ENCODE peak calls at places on chromosome 1, in five cellular contexts. One of them, this sample, is unnamed.

GRCh38 chr1:198528376-198528775 is 12.1 kb downstream of the ATP6V1G3 start:
- DNase-seq in neuronal stem cell: no peak
- DNase-seq in H9: no peak
- DNase-seq in mesenchymal stem cell: peak; percentile 32
- DNase-seq in H1: no peak
- DNase-seq in this sample: no peak

GRCh38 chr1:215146252-215146975 is 63.9 kb downstream of the KCNK2 start:
- DNase-seq in neuronal stem cell: no peak
- DNase-seq in H9: no peak
- DNase-seq in mesenchymal stem cell: peak; percentile 39
- DNase-seq in H1: no peak
- DNase-seq in this sample: peak; percentile 5

GRCh38 chr1:107625405-107626029 is 339.5 kb downstream of the VAV3 start:
- DNase-seq in neuronal stem cell: no peak
- DNase-seq in H9: no peak
- DNase-seq in mesenchymal stem cell: no peak
- DNase-seq in H1: no peak
- DNase-seq in this sample: no peak

GRCh38 chr1:206658264-206658980 is 23.1 kb downstream of the DYRK3 start:
- DNase-seq in neuronal stem cell: no peak
- DNase-seq in H9: peak; percentile 87
- DNase-seq in mesenchymal stem cell: peak; percentile 46
- DNase-seq in H1: no peak
- DNase-seq in this sample: peak; percentile 44

GRCh38 chr1:175278236-175278635 is 85.7 kb upstream of the KIAA0040 start:
- DNase-seq in neuronal stem cell: no peak
- DNase-seq in H9: no peak
- DNase-seq in mesenchymal stem cell: no peak
- DNase-seq in H1: no peak
- DNase-seq in this sample: no peak

GRCh38 chr1:45009956-45010854 is 919 bp downstream of the HECTD3 start:
- DNase-seq in neuronal stem cell: peak; percentile 8
- DNase-seq in H9: no peak
- DNase-seq in mesenchymal stem cell: no peak
- DNase-seq in H1: no peak
- DNase-seq in this sample: peak; percentile 24

GRCh38 chr1:1521331-1521730 is 9.4 kb downstream of the ATAD3A start:
- DNase-seq in neuronal stem cell: no peak
- DNase-seq in H9: no peak
- DNase-seq in mesenchymal stem cell: no peak
- DNase-seq in H1: no peak
- DNase-seq in this sample: no peak

GRCh38 chr1:187264995-187265602 is 436.4 kb downstream of the PLA2G4A start:
- DNase-seq in neuronal stem cell: peak; percentile 44
- DNase-seq in H9: peak; percentile 49
- DNase-seq in mesenchymal stem cell: peak; percentile 73
- DNase-seq in H1: no peak
- DNase-seq in this sample: peak; percentile 20

GRCh38 chr1:101235696-101236545 is 898 bp upstream of the S1PR1 start:
- DNase-seq in neuronal stem cell: peak; percentile 71
- DNase-seq in H9: peak; percentile 66
- DNase-seq in mesenchymal stem cell: peak; percentile 70
- DNase-seq in H1: no peak
- DNase-seq in this sample: peak; percentile 41

GRCh38 chr1:38872401-38873026 is 634 bp downstream of the MYCBP start:
- DNase-seq in neuronal stem cell: no peak
- DNase-seq in H9: no peak
- DNase-seq in mesenchymal stem cell: peak; percentile 47
- DNase-seq in H1: no peak
- DNase-seq in this sample: no peak

GRCh38 chr1:13763991-13764390 is 64.0 kb downstream of the PRDM2 start:
- DNase-seq in neuronal stem cell: no peak
- DNase-seq in H9: no peak
- DNase-seq in mesenchymal stem cell: no peak
- DNase-seq in H1: no peak
- DNase-seq in this sample: no peak

GRCh38 chr1:5727871-5728643 is 264.2 kb downstream of the NPHP4 start:
- DNase-seq in neuronal stem cell: no peak
- DNase-seq in H9: no peak
- DNase-seq in mesenchymal stem cell: no peak
- DNase-seq in H1: no peak
- DNase-seq in this sample: no peak

GRCh38 chr1:206544562-206545257 is 37.4 kb downstream of the RASSF5 start:
- DNase-seq in neuronal stem cell: peak; percentile 80
- DNase-seq in H9: peak; percentile 92
- DNase-seq in mesenchymal stem cell: peak; percentile 61
- DNase-seq in H1: peak; percentile 50
- DNase-seq in this sample: peak; percentile 15

GRCh38 chr1:211609120-211610024 is 30.4 kb upstream of the SLC30A1 start:
- DNase-seq in neuronal stem cell: no peak
- DNase-seq in H9: no peak
- DNase-seq in mesenchymal stem cell: no peak
- DNase-seq in H1: no peak
- DNase-seq in this sample: no peak

GRCh38 chr1:95126366-95126765 is 9.2 kb downstream of the TLCD4 start:
- DNase-seq in neuronal stem cell: no peak
- DNase-seq in H9: no peak
- DNase-seq in mesenchymal stem cell: no peak
- DNase-seq in H1: no peak
- DNase-seq in this sample: no peak

GRCh38 chr1:4730078-4730477 is 75.7 kb downstream of the AJAP1 start:
- DNase-seq in neuronal stem cell: no peak
- DNase-seq in H9: no peak
- DNase-seq in mesenchymal stem cell: no peak
- DNase-seq in H1: no peak
- DNase-seq in this sample: no peak

GRCh38 chr1:243323481-243323880 is 67.6 kb downstream of the SDCCAG8 start:
- DNase-seq in neuronal stem cell: no peak
- DNase-seq in H9: no peak
- DNase-seq in mesenchymal stem cell: peak; percentile 41
- DNase-seq in H1: no peak
- DNase-seq in this sample: peak; percentile 56

GRCh38 chr1:172990598-172991215 is 60.0 kb downstream of the TNFSF18 start:
- DNase-seq in neuronal stem cell: no peak
- DNase-seq in H9: no peak
- DNase-seq in mesenchymal stem cell: peak; percentile 61
- DNase-seq in H1: no peak
- DNase-seq in this sample: no peak

DNA sequence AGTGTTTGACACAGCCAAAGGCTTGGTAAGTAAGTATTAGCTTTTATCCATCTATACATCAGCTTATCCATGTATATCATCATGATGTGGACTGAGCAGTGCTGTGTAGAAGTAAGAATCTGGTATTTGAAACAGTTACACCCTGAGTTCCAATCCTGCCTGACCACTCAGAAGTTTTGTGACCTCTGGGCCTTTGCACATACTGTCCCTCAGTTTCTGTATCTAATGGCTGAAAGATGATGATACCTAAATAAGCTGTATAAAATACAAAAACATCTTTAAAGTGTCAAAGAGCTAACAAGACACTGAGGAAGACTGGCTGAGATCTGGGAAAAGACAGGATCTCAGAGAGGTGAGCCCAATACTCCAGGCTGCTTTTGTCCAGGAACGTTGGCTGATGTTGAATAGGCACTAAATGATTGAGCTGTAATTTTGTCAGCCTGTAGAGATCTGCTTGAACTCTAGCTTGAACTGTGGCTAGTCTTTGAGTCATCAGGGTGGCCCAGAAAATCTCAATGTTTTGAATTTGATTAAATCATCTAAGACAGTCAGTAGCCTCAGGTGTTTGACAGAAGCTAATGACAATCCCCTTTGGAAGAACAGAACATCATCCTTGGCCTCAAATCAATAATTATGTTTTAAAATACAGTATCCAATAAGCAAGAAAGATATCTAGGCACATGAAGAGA is 20.2 kb upstream of the OTUD3 start:
- DNase-seq in neuronal stem cell: no peak
- DNase-seq in H9: no peak
- DNase-seq in mesenchymal stem cell: no peak
- DNase-seq in H1: no peak
- DNase-seq in this sample: no peak
- H3K4me2 ChIP-seq in neuronal stem cell: no peak overlapping the region
- H3K4me2 ChIP-seq in H9: no peak overlapping the region
- H3K4me2 ChIP-seq in mesenchymal stem cell: no peak overlapping the region
- H3K4me2 ChIP-seq in H1: no peak overlapping the region
- H3K4me2 ChIP-seq in this sample: no peak overlapping the region

GRCh38 chr1:51750729-51751128 is 127.8 kb downstream of the NRDC start:
- DNase-seq in neuronal stem cell: no peak
- DNase-seq in H9: no peak
- DNase-seq in mesenchymal stem cell: peak; percentile 9
- DNase-seq in H1: no peak
- DNase-seq in this sample: no peak
- H2BK12ac ChIP-seq in neuronal stem cell: no peak overlapping the region
- H2BK12ac ChIP-seq in H9: no peak overlapping the region
- H2BK12ac ChIP-seq in mesenchymal stem cell: no peak overlapping the region
- H2BK12ac ChIP-seq in H1: no peak overlapping the region
- H2BK12ac ChIP-seq in this sample: no peak overlapping the region

GRCh38 chr1:116224111-116224510 is 112.9 kb downstream of the MAB21L3 start:
- DNase-seq in neuronal stem cell: no peak
- DNase-seq in H9: no peak
- DNase-seq in mesenchymal stem cell: no peak
- DNase-seq in H1: no peak
- DNase-seq in this sample: no peak

GRCh38 chr1:116228501-116228900 is 117.3 kb downstream of the MAB21L3 start:
- DNase-seq in neuronal stem cell: no peak
- DNase-seq in H9: no peak
- DNase-seq in mesenchymal stem cell: no peak
- DNase-seq in H1: no peak
- DNase-seq in this sample: no peak

GRCh38 chr1:116230712-116231111 is 119.5 kb downstream of the MAB21L3 start:
- DNase-seq in neuronal stem cell: no peak
- DNase-seq in H9: peak; percentile 38
- DNase-seq in mesenchymal stem cell: no peak
- DNase-seq in H1: no peak
- DNase-seq in this sample: no peak

GRCh38 chr1:116224561-116224960 is 113.4 kb downstream of the MAB21L3 start:
- DNase-seq in neuronal stem cell: no peak
- DNase-seq in H9: no peak
- DNase-seq in mesenchymal stem cell: no peak
- DNase-seq in H1: no peak
- DNase-seq in this sample: peak; percentile 70

DNA sequence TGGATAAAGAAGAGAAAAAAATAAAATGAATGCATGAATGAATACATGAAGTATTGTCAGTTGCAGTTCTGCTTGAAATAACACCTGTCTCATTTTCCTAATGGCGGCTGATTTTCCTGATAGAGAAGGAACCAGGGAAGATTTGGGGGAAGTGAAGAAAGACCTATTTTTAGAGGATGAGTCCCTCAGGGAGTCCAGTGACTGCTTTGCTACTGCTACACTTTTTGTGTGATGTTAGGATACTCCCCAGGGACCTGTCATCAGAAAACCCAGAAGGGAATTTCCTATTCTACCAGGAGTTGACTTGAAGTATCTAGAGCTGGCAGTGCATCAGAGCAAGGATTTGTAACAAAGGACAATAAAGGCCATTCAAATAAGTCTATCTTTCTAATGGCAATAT is 114.8 kb downstream of the MAB21L3 start:
- DNase-seq in neuronal stem cell: no peak
- DNase-seq in H9: no peak
- DNase-seq in mesenchymal stem cell: no peak
- DNase-seq in H1: no peak
- DNase-seq in this sample: no peak
- H3K4me2 ChIP-seq in neuronal stem cell: no peak overlapping the region
- H3K4me2 ChIP-seq in H9: no peak overlapping the region
- H3K4me2 ChIP-seq in mesenchymal stem cell: no peak overlapping the region
- H3K4me2 ChIP-seq in H1: no peak overlapping the region
- H3K4me2 ChIP-seq in this sample: no peak overlapping the region

DNA sequence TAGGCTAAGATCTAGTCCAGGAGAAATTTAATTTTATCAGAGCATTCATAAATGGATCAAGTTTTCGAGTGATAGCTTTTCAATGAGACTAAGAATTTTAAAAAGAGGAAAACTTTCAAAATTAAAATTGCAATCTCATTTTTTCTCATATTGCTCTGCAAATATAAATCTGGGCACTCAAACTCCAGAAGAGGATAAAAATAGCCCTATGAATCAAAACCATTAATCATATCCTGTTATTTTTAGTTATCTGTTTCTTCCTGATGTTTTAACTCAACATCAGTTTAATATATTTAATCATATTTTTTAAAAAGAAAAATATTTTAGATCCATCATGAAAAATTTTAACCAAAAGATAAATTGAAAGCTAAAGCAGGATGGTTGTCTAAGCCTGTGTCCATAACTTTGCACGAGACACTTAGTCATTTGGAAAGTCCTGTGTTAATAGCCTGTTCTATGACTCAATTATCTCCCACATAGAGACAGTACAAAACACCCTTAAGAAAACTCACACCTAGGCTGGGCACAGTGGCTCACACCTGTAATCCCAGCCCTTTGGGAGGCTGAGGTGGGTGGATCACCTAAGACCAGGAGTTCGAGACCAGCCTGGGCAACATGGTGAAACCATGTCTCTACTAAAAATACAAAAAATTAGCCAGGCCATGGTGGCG is 17.1 kb upstream of the PRRC2C start:
- DNase-seq in neuronal stem cell: no peak
- DNase-seq in H9: no peak
- DNase-seq in mesenchymal stem cell: peak; percentile 27
- DNase-seq in H1: no peak
- DNase-seq in this sample: peak; percentile 24
- H2BK12ac ChIP-seq in neuronal stem cell: no peak overlapping the region
- H2BK12ac ChIP-seq in H9: no peak overlapping the region
- H2BK12ac ChIP-seq in mesenchymal stem cell: no peak overlapping the region
- H2BK12ac ChIP-seq in H1: no peak overlapping the region
- H2BK12ac ChIP-seq in this sample: no peak overlapping the region

GRCh38 chr1:158112994-158113758 is 67.5 kb upstream of the CD1D start:
- DNase-seq in neuronal stem cell: peak; percentile 47
- DNase-seq in H9: peak; percentile 68
- DNase-seq in mesenchymal stem cell: peak; percentile 33
- DNase-seq in H1: no peak
- DNase-seq in this sample: peak; percentile 9
- H3K4me2 ChIP-seq in neuronal stem cell: peak overlapping the region; percentile 68
- H3K4me2 ChIP-seq in H9: peak overlapping the region; percentile 59
- H3K4me2 ChIP-seq in mesenchymal stem cell: peak overlapping the region; percentile 78
- H3K4me2 ChIP-seq in H1: peak overlapping the region; percentile 81
- H3K4me2 ChIP-seq in this sample: peak overlapping the region; percentile 80

GRCh38 chr1:229087339-229087738 is 183.6 kb upstream of the RAB4A start:
- DNase-seq in neuronal stem cell: no peak
- DNase-seq in H9: no peak
- DNase-seq in mesenchymal stem cell: no peak
- DNase-seq in H1: no peak
- DNase-seq in this sample: no peak

GRCh38 chr1:229087906-229088305 is 183.0 kb upstream of the RAB4A start:
- DNase-seq in neuronal stem cell: no peak
- DNase-seq in H9: no peak
- DNase-seq in mesenchymal stem cell: no peak
- DNase-seq in H1: no peak
- DNase-seq in this sample: no peak

GRCh38 chr1:229085291-229085690 is 185.6 kb upstream of the RAB4A start:
- DNase-seq in neuronal stem cell: no peak
- DNase-seq in H9: no peak
- DNase-seq in mesenchymal stem cell: no peak
- DNase-seq in H1: no peak
- DNase-seq in this sample: no peak

GRCh38 chr1:229086091-229086490 is 184.8 kb upstream of the RAB4A start:
- DNase-seq in neuronal stem cell: no peak
- DNase-seq in H9: no peak
- DNase-seq in mesenchymal stem cell: no peak
- DNase-seq in H1: no peak
- DNase-seq in this sample: no peak

GRCh38 chr1:229086686-229087085 is 184.2 kb upstream of the RAB4A start:
- DNase-seq in neuronal stem cell: no peak
- DNase-seq in H9: no peak
- DNase-seq in mesenchymal stem cell: no peak
- DNase-seq in H1: no peak
- DNase-seq in this sample: no peak
- H2BK12ac ChIP-seq in neuronal stem cell: no peak overlapping the region
- H2BK12ac ChIP-seq in H9: no peak overlapping the region
- H2BK12ac ChIP-seq in mesenchymal stem cell: no peak overlapping the region
- H2BK12ac ChIP-seq in H1: no peak overlapping the region
- H2BK12ac ChIP-seq in this sample: no peak overlapping the region

This sample was measured in trophoblast cell.